ENCODE peak calls at places on chromosome 20, in five cellular contexts. F, E, W, S and Q are unnamed samples.

GRCh38 chr20:32168184-32168910 is 39.2 kb downstream of the PLAGL2 start:
- DNase-seq in F (no peak), E (no peak), W (no peak), S (no peak), Q (no peak)

GRCh38 chr20:34215711-34216381 is 25.4 kb upstream of the ASIP start:
- DNase-seq in F (peak), E (peak), W (peak), S (peak), Q (peak)

GRCh38 chr20:34675993-34676641 is 775 bp downstream of the PIGU start:
- DNase-seq in F (no peak), E (no peak), W (no peak), S (no peak), Q (no peak)

GRCh38 chr20:23920936-23921335 is 41.4 kb upstream of the CST5 start:
- DNase-seq in F (no peak), E (no peak), W (no peak), S (no peak), Q (no peak)

GRCh38 chr20:13819885-13820645 is 35.2 kb downstream of the NDUFAF5 start:
- DNase-seq in F (no peak), E (peak), W (peak), S (no peak), Q (peak)

GRCh38 chr20:48679603-48680002 is 148.2 kb downstream of the PREX1 start:
- DNase-seq in F (no peak), E (no peak), W (no peak), S (no peak), Q (no peak)

GRCh38 chr20:47749367-47749766 is 35.9 kb downstream of the SULF2 start:
- DNase-seq in F (no peak), E (no peak), W (no peak), S (no peak), Q (no peak)

GRCh38 chr20:23106271-23106851 is 20.2 kb upstream of the CD93 start:
- DNase-seq in F (no peak), E (no peak), W (no peak), S (no peak), Q (no peak)

GRCh38 chr20:47334022-47334551 is 22.4 kb downstream of the ZMYND8 start:
- DNase-seq in F (no peak), E (peak), W (no peak), S (no peak), Q (peak)

GRCh38 chr20:21179796-21180195 is 53.9 kb downstream of the KIZ start:
- DNase-seq in F (no peak), E (peak), W (no peak), S (no peak), Q (no peak)

GRCh38 chr20:56223352-56223751 is 25.2 kb upstream of the MC3R start:
- DNase-seq in F (no peak), E (no peak), W (no peak), S (no peak), Q (no peak)

GRCh38 chr20:49915380-49916145 is at the start of gene SPATA2:
- DNase-seq in F (peak), E (peak), W (peak), S (peak), Q (peak)

GRCh38 chr20:49247169-49247734 is 28.0 kb downstream of the DDX27 start:
- DNase-seq in F (no peak), E (no peak), W (no peak), S (no peak), Q (no peak)

GRCh38 chr20:38211200-38212097 is 46.4 kb upstream of the TGM2 start:
- DNase-seq in F (no peak), E (no peak), W (no peak), S (no peak), Q (no peak)

GRCh38 chr20:1897486-1897885 is 2.3 kb downstream of the SIRPA start:
- DNase-seq in F (no peak), E (no peak), W (no peak), S (no peak), Q (no peak)

GRCh38 chr20:47989957-47990356 is 204.7 kb upstream of the SULF2 start:
- DNase-seq in F (no peak), E (no peak), W (no peak), S (no peak), Q (no peak)

GRCh38 chr20:50012282-50013263 is 29.8 kb downstream of the SNAI1 start:
- DNase-seq in F (no peak), E (no peak), W (no peak), S (no peak), Q (no peak)

GRCh38 chr20:46065006-46065405 is 24.8 kb downstream of the NCOA5 start:
- DNase-seq in F (no peak), E (no peak), W (no peak), S (no peak), Q (no peak)

GRCh38 chr20:33684533-33685327 is 1.5 kb downstream of the E2F1 start:
- DNase-seq in F (no peak), E (no peak), W (no peak), S (no peak), Q (no peak)

GRCh38 chr20:49418156-49418555 is 64.3 kb downstream of the KCNB1 start:
- DNase-seq in F (no peak), E (no peak), W (no peak), S (no peak), Q (no peak)

GRCh38 chr20:53891306-53891894 is 179.0 kb downstream of the BCAS1 start:
- DNase-seq in F (no peak), E (no peak), W (no peak), S (no peak), Q (no peak)

GRCh38 chr20:46226602-46227001 is 81.7 kb downstream of the CDH22 start:
- DNase-seq in F (no peak), E (no peak), W (no peak), S (no peak), Q (peak)

GRCh38 chr20:58618694-58619540 is 32.2 kb upstream of the STX16 start:
- DNase-seq in F (no peak), E (peak), W (no peak), S (no peak), Q (no peak)

GRCh38 chr20:44861547-44862006 is 23.9 kb upstream of the YWHAB start:
- DNase-seq in F (no peak), E (peak), W (no peak), S (no peak), Q (no peak)

GRCh38 chr20:1324598-1325172 is 4.3 kb downstream of the SDCBP2 start:
- DNase-seq in F (no peak), E (no peak), W (no peak), S (peak), Q (no peak)